ENCODE peak calls at places on chromosomes 16 and 17, in five cellular contexts. K, S, J, U and R are unnamed samples. For H3K36me3, the result is how much of the 10 kb centered on the place peaks cover.

GRCh38 chr16:728131-728889 is 1.4 kb downstream of the HAGHL start:
- DNase-seq in K (no peak), U (peak), S (peak), J (peak), R (peak)

GRCh38 chr16:49492896-49493620 is 119.5 kb downstream of the C16orf78 start:
- DNase-seq in J (no peak), S (no peak), K (no peak), U (no peak), R (no peak)

GRCh38 chr16:21656795-21657768 is 4.7 kb upstream of the IGSF6 start:
- DNase-seq in S (no peak), K (no peak), J (peak), U (peak), R (peak)

GRCh38 chr16:15996432-15997109 is 47.2 kb downstream of the ABCC1 start:
- DNase-seq in J (no peak), S (peak), K (no peak), U (no peak), R (peak)

GRCh38 chr17:19800571-19800970 is 52.5 kb upstream of the ALDH3A1 start:
- DNase-seq in U (no peak), J (no peak), K (no peak), S (no peak), R (no peak)

GRCh38 chr16:4373909-4374742 is 2.5 kb downstream of the VASN start:
- DNase-seq in S (peak), K (peak), U (peak), J (peak), R (peak)

GRCh38 chr16:87812200-87812656 is 46.4 kb upstream of the KLHDC4 start:
- DNase-seq in U (no peak), S (no peak), K (no peak), J (no peak), R (no peak)

GRCh38 chr17:27989046-27989445 is 53.4 kb upstream of the NLK start:
- DNase-seq in S (no peak), U (no peak), J (no peak), K (no peak), R (no peak)

GRCh38 chr16:55008836-55009510 is 78.3 kb downstream of the IRX5 start:
- DNase-seq in K (peak), S (no peak), U (no peak), J (no peak), R (no peak)

GRCh38 chr16:51815527-51815926 is 664.5 kb upstream of the SALL1 start:
- DNase-seq in J (no peak), U (no peak), K (no peak), S (no peak), R (no peak)

GRCh38 chr17:29749045-29749825 is 126.5 kb upstream of the CORO6 start:
- DNase-seq in J (no peak), U (no peak), S (no peak), K (no peak), R (no peak)

GRCh38 chr17:32634167-32634566 is 147.4 kb downstream of the CDK5R1 start:
- DNase-seq in U (no peak), K (no peak), J (no peak), S (no peak), R (no peak)

GRCh38 chr16:27918755-27919154 is 144.8 kb downstream of the GSG1L start:
- DNase-seq in K (no peak), J (no peak), S (no peak), U (no peak), R (peak)

DNA sequence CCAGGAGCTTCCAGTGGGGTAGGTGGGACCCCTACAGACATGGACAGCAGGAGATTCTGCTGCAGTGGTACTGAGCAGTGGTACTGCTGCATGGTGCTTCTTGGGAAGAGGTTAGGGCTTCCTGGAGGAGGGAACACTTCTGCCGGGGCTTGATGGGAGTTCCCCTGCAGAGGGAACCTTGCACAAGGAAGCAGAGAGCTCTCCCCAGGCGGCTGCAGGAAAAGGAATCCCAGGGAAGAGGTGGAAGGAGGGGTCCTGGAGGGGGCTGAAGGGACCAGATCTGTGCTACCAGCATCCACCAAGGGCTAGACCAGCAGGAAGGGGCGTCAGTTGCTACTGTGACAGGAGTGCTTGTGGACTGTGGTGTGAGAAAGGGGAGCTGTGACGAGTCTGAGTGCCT is 10.6 kb downstream of the RIPOR1 start:
- DNase-seq in K (peak), S (peak), J (no peak), U (no peak), R (no peak)
- H3K36me3 ChIP-seq in K (under half), S (under half), J (under half), U (under half), R (under half)

DNA sequence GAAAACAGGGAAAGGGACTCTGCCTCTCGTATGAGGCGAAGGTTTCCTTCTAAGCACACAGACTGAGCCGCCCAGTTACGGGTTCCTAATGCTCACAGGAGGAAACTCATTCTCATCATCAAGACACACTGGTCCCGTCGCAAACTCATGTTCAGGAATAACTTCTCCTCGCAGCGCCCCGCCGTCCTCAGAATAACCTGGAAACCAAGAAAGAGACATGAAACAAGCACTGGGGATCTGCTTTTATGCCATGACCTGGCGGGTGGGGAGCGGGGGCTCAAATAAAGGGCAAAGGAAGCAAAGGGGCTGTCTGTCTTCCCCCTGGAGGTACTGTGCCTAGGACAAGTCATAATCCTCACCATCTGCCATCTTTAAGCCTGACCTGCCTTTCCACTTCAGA is 31.3 kb downstream of the WIPI1 start:
- DNase-seq in K (peak), J (no peak), U (no peak), S (no peak), R (no peak)
- H3K36me3 ChIP-seq in K (under half), J (under half), U (under half), S (under half), R (under half)

GRCh38 chr16:57479043-57479421 is 7.3 kb downstream of the DOK4 start:
- DNase-seq in J (no peak), U (peak), K (no peak), S (peak), R (no peak)
- H3K36me3 ChIP-seq in J (under half), U (under half), K (under half), S (under half), R (under half)

GRCh38 chr17:17505610-17506171 is 9.5 kb upstream of the RASD1 start:
- DNase-seq in K (no peak), J (no peak), U (no peak), S (peak), R (no peak)
- H3K36me3 ChIP-seq in K (under half), J (under half), U (under half), S (under half), R (under half)

GRCh38 chr17:82642022-82642421 is 6.2 kb downstream of the WDR45B start:
- DNase-seq in K (no peak), S (peak), U (no peak), J (no peak), R (no peak)
- H3K36me3 ChIP-seq in K (under half), S (under half), U (half or more), J (under half), R (under half)

GRCh38 chr16:56108724-56109123 is 82.6 kb upstream of the GNAO1 start:
- DNase-seq in U (no peak), K (no peak), S (no peak), J (no peak), R (no peak)
- H3K36me3 ChIP-seq in U (under half), K (under half), S (under half), J (under half), R (under half)

DNA sequence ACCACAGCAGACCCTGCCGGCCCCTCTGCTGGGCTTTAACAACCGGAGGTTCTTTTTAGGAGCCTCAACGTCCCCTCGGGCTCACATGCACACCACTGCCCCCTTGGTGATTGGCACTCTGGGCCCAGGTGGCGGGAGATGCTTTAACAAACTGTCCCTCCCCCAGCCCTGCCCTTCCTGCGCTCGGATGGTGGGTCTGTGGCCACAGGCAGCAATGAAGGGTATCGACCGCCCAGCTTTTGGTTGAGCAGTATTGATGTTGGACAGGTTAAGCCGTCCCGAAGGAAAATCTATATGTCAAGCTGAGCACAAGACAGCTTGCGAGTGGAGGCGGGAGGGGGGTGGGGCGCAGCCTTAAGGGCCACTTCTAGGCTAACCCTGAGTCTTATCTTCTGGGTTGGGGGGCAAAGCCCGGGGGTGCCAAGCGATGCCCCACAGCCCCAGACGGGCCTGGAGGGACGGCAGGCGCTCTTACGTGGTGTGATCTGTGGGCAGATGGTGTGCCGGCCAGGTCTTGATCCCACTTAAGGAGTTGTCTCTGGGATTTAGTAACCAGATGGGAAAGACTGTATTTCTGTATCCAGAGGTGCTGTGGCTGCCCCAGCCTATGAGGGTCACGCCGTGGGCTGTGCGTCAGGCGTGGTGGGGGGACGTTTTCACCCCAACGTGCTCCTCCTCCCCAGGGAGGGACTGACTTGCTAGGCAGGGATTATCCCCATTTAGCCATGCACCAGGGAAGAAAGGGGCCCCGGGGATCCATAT is 6.1 kb downstream of the GSE1 start:
- DNase-seq in J (no peak), U (no peak), K (no peak), S (peak), R (no peak)
- H3K36me3 ChIP-seq in J (under half), U (under half), K (under half), S (under half), R (under half)

DNA sequence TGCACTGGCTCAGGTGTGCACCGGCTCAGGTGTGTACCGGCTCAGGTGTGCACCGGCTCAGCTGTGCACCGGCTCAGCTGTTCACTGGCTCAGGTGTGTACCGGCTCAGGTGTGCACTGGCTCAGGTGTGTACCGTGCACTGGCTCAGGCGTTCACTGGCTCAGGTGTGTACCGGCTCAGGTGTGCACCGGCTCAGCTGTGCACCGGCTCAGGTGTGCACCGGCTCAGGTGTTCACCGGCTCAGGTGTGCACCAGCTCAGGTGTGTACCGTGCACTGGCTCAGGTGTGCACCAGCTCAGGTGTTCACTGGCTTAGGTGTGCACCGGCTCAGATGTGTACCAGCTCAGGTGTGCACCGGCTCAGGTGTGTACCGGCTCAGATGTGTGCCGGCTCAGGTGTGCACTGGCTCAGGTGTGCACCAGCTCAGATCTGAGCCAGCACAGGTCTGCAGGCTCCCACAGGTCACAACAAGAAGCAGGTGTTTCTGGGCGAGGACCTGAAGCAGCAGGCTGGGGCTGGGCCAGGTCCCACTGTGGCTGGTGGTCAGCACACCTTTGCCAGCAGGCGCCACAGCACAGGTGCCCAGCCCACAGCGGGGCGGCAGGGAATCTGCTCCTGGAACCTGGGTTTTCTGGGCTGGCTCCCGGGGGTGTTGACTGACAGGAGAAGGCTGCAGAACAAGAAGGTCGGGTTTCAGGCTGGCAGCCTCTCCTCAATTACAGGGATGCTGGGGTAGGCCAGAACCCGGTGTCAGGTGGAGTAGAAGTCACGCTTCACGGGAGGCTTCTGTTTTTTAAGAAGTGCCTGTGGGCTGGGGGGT is 17.2 kb downstream of the METRNL start:
- DNase-seq in S (no peak), J (peak), K (no peak), U (no peak), R (no peak)
- H3K36me3 ChIP-seq in S (under half), J (under half), K (under half), U (under half), R (under half)